ENCODE peak calls at places on chromosomes 11 and 22, in seven cellular contexts. O is fibroblast of lung, B is HCT116, M is MM.1S, X is lower lobe of right lung, F is dorsolateral prefrontal cortex, W is WERI-Rb-1. H is an unnamed sample.

GRCh38 chr11:59221438-59221837 is 8.7 kb upstream of the MPEG1 start:
- DNase-seq in W (no peak), X (no peak), O (peak; percentile 91), M (no peak), F (no peak), B (no peak), H (no peak)

GRCh38 chr11:119671048-119671447 is 58.0 kb downstream of the NECTIN1 start:
- DNase-seq in X (no peak), B (no peak), M (no peak), F (peak; percentile 82), O (peak; percentile 97), W (no peak), H (no peak)

GRCh38 chr11:114169321-114169749 is 109.8 kb downstream of the ZBTB16 start:
- DNase-seq in M (no peak), W (no peak), B (no peak), F (no peak), O (peak; percentile 60), X (no peak), H (no peak)

GRCh38 chr22:38412435-38413084 is 42.4 kb downstream of the KCNJ4 start:
- DNase-seq in W (peak; percentile 63), O (no peak), F (peak; percentile 54), B (no peak), X (peak; percentile 46), M (peak; percentile 15), H (no peak)

GRCh38 chr22:43829904-43830851 is 18.1 kb upstream of the EFCAB6 start:
- DNase-seq in W (no peak), F (peak; percentile 39), M (no peak), O (peak; percentile 95), X (peak; percentile 56), B (no peak), H (peak; percentile 88)

GRCh38 chr22:49930596-49931412 is 12.4 kb downstream of the CRELD2 start:
- DNase-seq in B (peak; percentile 78), X (peak; percentile 75), O (peak; percentile 64), F (peak; percentile 77), M (peak; percentile 69), W (peak; percentile 79), H (no peak)

GRCh38 chr22:50184541-50185383 is 951 bp upstream of the TRABD start:
- DNase-seq in X (no peak), W (no peak), O (no peak), M (no peak), B (no peak), F (no peak), H (no peak)

GRCh38 chr11:26827567-26828037 is 105.7 kb upstream of the SLC5A12 start:
- DNase-seq in X (no peak), W (no peak), B (no peak), M (no peak), O (peak; percentile 82), F (no peak), H (no peak)

GRCh38 chr11:70688142-70688541 is 289.8 kb downstream of the CTTN start:
- DNase-seq in M (no peak), B (no peak), X (peak; percentile 17), F (no peak), W (no peak), O (no peak), H (no peak)

GRCh38 chr22:19108807-19109197 is 13.4 kb downstream of the DGCR2 start:
- DNase-seq in X (no peak), O (no peak), F (no peak), B (no peak), W (no peak), M (no peak), H (no peak)

GRCh38 chr11:132101861-132102260 is 731.4 kb downstream of the NTM start:
- DNase-seq in X (no peak), O (no peak), F (no peak), B (no peak), W (no peak), M (no peak), H (no peak)

GRCh38 chr22:33831651-33832050 is 88.6 kb downstream of the LARGE1 start:
- DNase-seq in W (peak; percentile 89), F (no peak), M (no peak), X (no peak), B (no peak), O (no peak), H (no peak)

GRCh38 chr22:30556388-30556787 is 9.8 kb upstream of the SEC14L6 start:
- DNase-seq in F (no peak), W (peak; percentile 49), M (no peak), B (no peak), O (no peak), X (no peak), H (no peak)

GRCh38 chr11:75214411-75214821 is 26.2 kb upstream of the TPBGL start:
- DNase-seq in W (peak; percentile 78), X (peak; percentile 80), F (no peak), O (peak; percentile 69), B (peak; percentile 48), M (peak; percentile 75), H (no peak)

DNA sequence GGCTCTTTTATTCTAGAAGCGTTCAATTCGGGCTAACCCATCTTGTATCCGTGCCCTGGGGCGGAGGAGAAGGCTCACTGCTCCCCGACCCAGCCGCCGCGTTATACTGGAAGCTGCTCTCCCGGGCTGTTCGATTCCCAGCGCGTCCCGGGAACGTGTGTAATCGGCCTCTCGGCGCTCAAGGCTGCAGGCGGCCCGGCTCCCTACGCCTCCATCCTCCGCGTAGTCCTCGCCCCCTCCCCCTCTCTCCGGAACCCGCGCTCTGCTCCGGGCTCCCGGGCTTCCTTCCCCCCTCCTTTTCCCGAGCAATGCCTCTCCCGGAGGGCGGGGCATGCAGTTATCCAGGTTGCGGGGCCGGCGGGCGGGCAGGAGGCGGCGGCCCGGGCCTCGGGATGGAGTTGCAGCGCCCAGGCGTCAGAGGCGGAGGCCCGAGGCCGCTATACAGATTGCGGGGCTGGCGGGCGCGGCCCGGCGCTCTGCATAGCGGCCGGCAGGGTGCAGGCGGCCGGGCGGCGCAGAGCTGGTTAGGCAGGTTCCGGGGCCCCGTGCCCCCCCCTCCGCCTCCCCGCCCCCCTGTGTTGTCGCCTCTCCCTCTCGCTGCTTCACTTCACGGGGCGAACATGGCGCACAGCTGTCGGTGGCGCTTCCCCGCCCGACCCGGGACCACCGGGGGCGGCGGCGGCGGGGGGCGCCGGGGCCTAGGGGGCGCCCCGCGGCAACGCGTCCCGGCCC is at the start of gene KMT2A:
- DNase-seq in F (peak; percentile 97), O (peak; percentile 97), M (peak; percentile 94), W (peak; percentile 99), X (peak; percentile 96), B (peak; percentile 90), H (peak; percentile 99)
- TF ChIP-seq CTCF in F (peak; percentile 16), O (no peak), M (no peak), W (no peak), X (peak; percentile 11), B (no peak), H (no peak)

GRCh38 chr11:108035690-108036089 is 27.0 kb downstream of the CUL5 start:
- DNase-seq in O (no peak), X (no peak), F (no peak), M (no peak), W (no peak), B (no peak), H (no peak)
- H3K27ac ChIP-seq in O (no peak overlapping the region), X (no peak overlapping the region), F (no peak overlapping the region), M (no peak overlapping the region), W (no peak overlapping the region), B (no peak overlapping the region), H (no peak overlapping the region)

GRCh38 chr11:95832763-95833162 is 42.5 kb downstream of the CEP57 start:
- DNase-seq in B (no peak), X (no peak), O (peak; percentile 83), F (no peak), M (no peak), W (no peak), H (no peak)
- TF ChIP-seq CTCF in B (no peak), X (no peak), O (no peak), F (no peak), M (no peak), W (no peak), H (no peak)

GRCh38 chr11:20114588-20114987 is 45.7 kb downstream of the DBX1 start:
- DNase-seq in X (no peak), F (no peak), O (no peak), W (no peak), B (no peak), M (no peak), H (peak; percentile 58)

GRCh38 chr11:20118209-20118608 is 42.1 kb downstream of the DBX1 start:
- DNase-seq in B (no peak), M (no peak), X (no peak), W (no peak), F (no peak), O (no peak), H (no peak)

GRCh38 chr11:20117291-20117690 is 43.0 kb downstream of the DBX1 start:
- DNase-seq in O (no peak), B (no peak), M (no peak), X (no peak), F (no peak), W (no peak), H (no peak)

GRCh38 chr11:20119315-20119714 is 41.0 kb downstream of the DBX1 start:
- DNase-seq in B (no peak), X (no peak), F (no peak), O (no peak), M (no peak), W (no peak), H (no peak)

GRCh38 chr11:20116825-20117224 is 43.5 kb downstream of the DBX1 start:
- DNase-seq in F (no peak), B (no peak), X (no peak), W (no peak), O (no peak), M (no peak), H (no peak)
- H3K27ac ChIP-seq in F (no peak overlapping the region), B (no peak overlapping the region), X (no peak overlapping the region), W (no peak overlapping the region), O (no peak overlapping the region), M (no peak overlapping the region), H (no peak overlapping the region)

GRCh38 chr11:73334244-73335203 is 26.4 kb downstream of the ARHGEF17 start:
- DNase-seq in O (peak; percentile 89), B (peak; percentile 15), X (no peak), F (no peak), M (no peak), W (no peak), H (no peak)
- TF ChIP-seq CTCF in O (peak; percentile 5), B (no peak), X (no peak), F (no peak), M (no peak), W (no peak), H (no peak)